ENCODE peak calls at places on chromosomes 3 and 15, in nine cellular contexts. P, V, D, J, K, E, W, Q and I are unnamed samples.

GRCh38 chr3:138944136-138944658 is 2.7 kb downstream of the FOXL2 start:
- DNase-seq in P (no peak), V (no peak), D (no peak), J (no peak), K (no peak), E (no peak), W (no peak), Q (no peak), I (no peak)

GRCh38 chr15:101808201-101808600 is 3.8 kb upstream of the OR4F15 start:
- DNase-seq in P (no peak), V (no peak), D (no peak), J (no peak), K (no peak), E (no peak), W (no peak), Q (no peak), I (no peak)

GRCh38 chr3:187750041-187750512 is 4.8 kb upstream of the BCL6 start:
- DNase-seq in P (peak), V (peak), D (no peak), J (peak), K (peak), E (peak), W (peak), Q (no peak), I (no peak)

GRCh38 chr15:91465696-91466095 is 365.6 kb downstream of the SV2B start:
- DNase-seq in P (no peak), V (no peak), D (no peak), J (no peak), K (no peak), E (no peak), W (peak), Q (no peak), I (no peak)

GRCh38 chr3:24496529-24497482 is 2.2 kb upstream of the THRB start:
- DNase-seq in P (peak), V (peak), D (peak), J (peak), K (peak), E (peak), W (no peak), Q (no peak), I (peak)

GRCh38 chr15:82159922-82160321 is 102.6 kb downstream of the EFL1 start:
- DNase-seq in P (peak), V (peak), D (no peak), J (no peak), K (peak), E (no peak), W (peak), Q (no peak), I (no peak)

GRCh38 chr3:56468184-56469106 is at the start of gene ERC2:
- DNase-seq in P (peak), V (peak), D (peak), J (peak), K (no peak), E (no peak), W (peak), Q (no peak), I (peak)

GRCh38 chr3:37145607-37146006 is 28.8 kb downstream of the LRRFIP2 start:
- DNase-seq in P (no peak), V (no peak), D (no peak), J (no peak), K (no peak), E (no peak), W (no peak), Q (no peak), I (no peak)

GRCh38 chr15:22237891-22238275 is 157.6 kb downstream of the OR4M2 start:
- DNase-seq in P (no peak), V (no peak), D (no peak), J (no peak), K (no peak), E (no peak), W (no peak), Q (no peak), I (no peak)

GRCh38 chr3:13394363-13394762 is 25.8 kb downstream of the NUP210 start:
- DNase-seq in P (no peak), V (no peak), D (no peak), J (no peak), K (no peak), E (no peak), W (no peak), Q (no peak), I (no peak)

GRCh38 chr3:185715091-185715490 is 109.8 kb downstream of the IGF2BP2 start:
- DNase-seq in P (peak), V (no peak), D (no peak), J (peak), K (no peak), E (no peak), W (no peak), Q (no peak), I (no peak)

GRCh38 chr3:46715507-46716175 is 2.0 kb downstream of the PRSS50 start:
- DNase-seq in P (no peak), V (no peak), D (no peak), J (no peak), K (no peak), E (no peak), W (no peak), Q (peak), I (no peak)

GRCh38 chr3:190811775-190812480 is 50.6 kb downstream of the GMNC start:
- DNase-seq in P (peak), V (peak), D (peak), J (peak), K (peak), E (no peak), W (peak), Q (peak), I (peak)

GRCh38 chr3:113287818-113288648 is 76.7 kb downstream of the BOC start:
- DNase-seq in P (peak), V (peak), D (peak), J (peak), K (peak), E (no peak), W (peak), Q (peak), I (peak)

GRCh38 chr15:101558217-101558941 is 68.9 kb upstream of the PCSK6 start:
- DNase-seq in P (peak), V (no peak), D (no peak), J (no peak), K (no peak), E (no peak), W (no peak), Q (no peak), I (no peak)

GRCh38 chr3:104190681-104191080 is 1176.0 kb upstream of the ALCAM start:
- DNase-seq in P (no peak), V (no peak), D (no peak), J (no peak), K (no peak), E (no peak), W (no peak), Q (no peak), I (no peak)

GRCh38 chr3:171804618-171805389 is 5.5 kb downstream of the PLD1 start:
- DNase-seq in P (no peak), V (no peak), D (no peak), J (no peak), K (no peak), E (no peak), W (no peak), Q (no peak), I (no peak)

GRCh38 chr15:57554063-57554820 is 37.5 kb upstream of the MYZAP start:
- DNase-seq in P (no peak), V (no peak), D (no peak), J (no peak), K (no peak), E (no peak), W (peak), Q (no peak), I (peak)

GRCh38 chr3:9916734-9917680 is at the start of gene IL17RC:
- DNase-seq in P (peak), V (peak), D (peak), J (peak), K (peak), E (peak), W (peak), Q (no peak), I (peak)

GRCh38 chr15:31273258-31273941 is 53.2 kb upstream of the KLF13 start:
- DNase-seq in P (no peak), V (no peak), D (no peak), J (no peak), K (no peak), E (no peak), W (no peak), Q (peak), I (no peak)

GRCh38 chr3:127572735-127573134 is 17.8 kb downstream of the TPRA1 start:
- DNase-seq in P (no peak), V (no peak), D (no peak), J (no peak), K (no peak), E (no peak), W (no peak), Q (no peak), I (no peak)

GRCh38 chr3:158748237-158748828 is 16.1 kb upstream of the RARRES1 start:
- DNase-seq in P (peak), V (no peak), D (no peak), J (no peak), K (no peak), E (no peak), W (no peak), Q (no peak), I (no peak)

GRCh38 chr15:41281236-41281635 is 50.2 kb downstream of the CHP1 start:
- DNase-seq in P (peak), V (peak), D (no peak), J (no peak), K (no peak), E (no peak), W (peak), Q (no peak), I (no peak)

GRCh38 chr15:60017538-60018199 is 13.6 kb downstream of the FOXB1 start:
- DNase-seq in P (peak), V (no peak), D (no peak), J (no peak), K (no peak), E (no peak), W (no peak), Q (no peak), I (no peak)

GRCh38 chr3:183267140-183267539 is 14.1 kb downstream of the B3GNT5 start:
- DNase-seq in P (no peak), V (no peak), D (no peak), J (no peak), K (no peak), E (no peak), W (no peak), Q (no peak), I (no peak)

DNA sequence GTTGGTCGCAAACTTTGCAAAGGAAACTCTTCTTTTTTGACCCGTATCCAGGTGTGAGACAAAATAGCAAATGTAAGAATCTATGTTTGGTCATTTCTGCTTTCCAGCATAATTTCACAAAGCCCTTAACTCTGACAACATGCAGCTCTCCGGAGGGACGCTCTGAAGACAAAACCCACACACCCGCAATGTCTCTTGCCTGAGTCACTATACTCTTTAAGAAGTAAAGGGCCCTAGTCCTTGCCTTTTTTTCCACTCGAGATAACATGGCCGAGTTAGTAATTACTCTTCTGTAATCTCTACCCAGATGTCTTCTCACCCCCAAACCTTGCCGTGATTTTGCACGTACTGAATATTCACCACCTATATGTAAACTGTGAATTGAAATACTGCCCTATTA is 115.7 kb upstream of the ADAMTS9 start:
- DNase-seq in P (no peak), V (no peak), D (no peak), J (no peak), K (no peak), E (no peak), W (no peak), Q (no peak), I (no peak)
- TF ChIP-seq CTCF in P (no peak), V (no peak), D (no peak), J (no peak), K (no peak), E (no peak), W (no peak), Q (no peak), I (no peak)

DNA sequence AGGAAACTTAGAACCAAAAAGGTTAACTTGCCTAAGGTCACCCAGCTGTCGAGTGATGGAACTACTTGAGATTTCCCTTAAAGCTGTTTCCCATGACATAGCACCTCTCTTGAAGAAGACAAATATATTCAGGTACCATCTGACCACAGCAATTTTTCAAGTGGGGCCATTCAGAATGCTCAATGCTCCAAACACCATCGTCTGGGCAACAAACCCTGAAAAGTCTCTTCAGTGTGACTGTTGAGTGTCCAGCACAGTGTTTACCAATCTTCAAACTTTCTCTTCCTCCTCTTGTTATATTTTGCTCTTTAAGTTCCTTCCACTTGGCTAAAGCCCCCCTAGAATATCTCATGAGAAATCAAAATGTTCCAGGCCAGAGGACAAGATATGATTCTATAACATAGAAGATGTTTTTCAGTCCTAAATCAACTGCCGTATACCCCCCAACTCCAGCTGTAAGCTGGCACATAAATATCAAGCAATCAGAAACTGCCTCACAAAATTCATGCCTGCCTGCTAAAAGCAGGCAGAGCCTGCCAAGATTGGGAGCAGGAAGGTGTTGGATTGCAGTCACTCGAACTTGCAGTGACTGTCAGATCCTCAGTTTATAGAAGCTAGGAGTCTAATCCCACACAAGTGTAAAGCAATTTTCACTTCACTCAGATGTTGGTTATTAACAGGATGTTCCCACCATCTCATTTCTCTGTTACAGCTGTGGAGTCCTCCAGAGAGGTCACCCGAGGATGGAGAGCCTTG is 230.5 kb upstream of the MRPL3 start:
- DNase-seq in P (no peak), V (no peak), D (no peak), J (peak), K (no peak), E (no peak), W (no peak), Q (no peak), I (no peak)
- TF ChIP-seq CTCF in P (no peak), V (no peak), D (no peak), J (no peak), K (no peak), E (no peak), W (no peak), Q (no peak), I (no peak)

GRCh38 chr15:52448010-52448890 is 80.4 kb downstream of the MYO5A start:
- DNase-seq in P (no peak), V (no peak), D (no peak), J (no peak), K (no peak), E (no peak), W (no peak), Q (no peak), I (no peak)
- TF ChIP-seq CTCF in P (no peak), V (no peak), D (no peak), J (no peak), K (no peak), E (no peak), W (no peak), Q (no peak), I (no peak)

GRCh38 chr15:34719051-34719882 is 35.5 kb downstream of the GJD2 start:
- DNase-seq in P (no peak), V (no peak), D (no peak), J (no peak), K (no peak), E (no peak), W (no peak), Q (no peak), I (no peak)
- TF ChIP-seq CTCF in P (no peak), V (no peak), D (no peak), J (no peak), K (no peak), E (no peak), W (no peak), Q (no peak), I (no peak)

GRCh38 chr3:73098873-73099272 is 37.4 kb downstream of the EBLN2 start:
- DNase-seq in P (no peak), V (no peak), D (no peak), J (peak), K (no peak), E (no peak), W (no peak), Q (no peak), I (no peak)

GRCh38 chr3:73094951-73095350 is 33.5 kb downstream of the EBLN2 start:
- DNase-seq in P (no peak), V (no peak), D (peak), J (no peak), K (no peak), E (no peak), W (no peak), Q (no peak), I (peak)

GRCh38 chr3:73098026-73098425 is 36.6 kb downstream of the EBLN2 start:
- DNase-seq in P (no peak), V (no peak), D (no peak), J (no peak), K (no peak), E (no peak), W (no peak), Q (no peak), I (no peak)

GRCh38 chr3:73096169-73096568 is 34.7 kb downstream of the EBLN2 start:
- DNase-seq in P (no peak), V (no peak), D (no peak), J (no peak), K (no peak), E (no peak), W (no peak), Q (no peak), I (no peak)

DNA sequence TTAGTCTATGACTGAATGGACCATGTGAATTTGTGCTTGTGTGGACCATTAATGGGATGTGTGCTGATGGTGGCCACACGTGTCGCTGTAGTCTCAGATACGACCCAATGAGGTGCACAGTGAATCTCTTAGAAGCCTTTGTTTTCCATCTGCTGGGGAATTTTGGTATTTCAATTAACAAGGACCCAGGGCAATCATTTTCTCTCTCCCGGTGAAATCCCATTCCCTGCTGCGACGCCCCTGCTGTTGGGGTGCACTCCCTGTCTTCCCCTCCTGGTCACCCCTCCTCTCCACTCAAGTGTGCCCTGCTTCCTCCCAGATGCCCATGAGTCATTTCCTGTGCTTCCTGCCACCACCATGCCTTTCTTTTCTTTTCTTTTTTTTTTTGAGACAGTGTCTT is 32.7 kb downstream of the EBLN2 start:
- DNase-seq in P (no peak), V (peak), D (no peak), J (no peak), K (peak), E (no peak), W (peak), Q (no peak), I (no peak)
- TF ChIP-seq CTCF in P (no peak), V (no peak), D (peak), J (peak), K (peak), E (no peak), W (no peak), Q (no peak), I (peak)

GRCh38 chr3:117439812-117440211 is 730.2 kb downstream of the TUSC7 start:
- DNase-seq in P (peak), V (peak), D (no peak), J (peak), K (no peak), E (no peak), W (no peak), Q (no peak), I (no peak)
- TF ChIP-seq CTCF in P (peak), V (peak), D (peak), J (peak), K (peak), E (no peak), W (no peak), Q (no peak), I (no peak)

GRCh38 chr3:63908081-63908736 is 4.0 kb downstream of the SCAANT1 start:
- DNase-seq in P (no peak), V (peak), D (no peak), J (peak), K (no peak), E (no peak), W (no peak), Q (no peak), I (no peak)
- TF ChIP-seq CTCF in P (peak), V (no peak), D (peak), J (peak), K (peak), E (no peak), W (peak), Q (no peak), I (no peak)

GRCh38 chr3:133973249-133973980 is 56.3 kb downstream of the SLCO2A1 start:
- DNase-seq in P (no peak), V (no peak), D (no peak), J (no peak), K (no peak), E (no peak), W (no peak), Q (no peak), I (no peak)
- TF ChIP-seq CTCF in P (no peak), V (no peak), D (no peak), J (no peak), K (no peak), E (no peak), W (no peak), Q (no peak), I (no peak)